ENCODE peak calls at places on chromosomes 16 and 17, in four cellular contexts. J is activated CD8-positive, alpha-beta memory T cell treated with anti-CD3 and anti-CD28 coated beads for 4 hours; Y is HFFc6; Q is T-helper 1 cell. P is an unnamed sample.

GRCh38 chr17:59707971-59708425 is 544 bp downstream of the VMP1 start:
- DNase-seq in J (no peak), Y (no peak), Q (no peak), P (no peak)

GRCh38 chr16:2842340-2843000 is 12.4 kb downstream of the ZG16B start:
- DNase-seq in J (peak; percentile 51), Y (no peak), Q (peak; percentile 47), P (peak; percentile 46)

GRCh38 chr17:55704412-55704811 is 18.3 kb downstream of the TMEM100 start:
- DNase-seq in J (no peak), Y (no peak), Q (no peak), P (no peak)

GRCh38 chr17:4935650-4936049 is 3.6 kb downstream of the GP1BA start:
- DNase-seq in J (no peak), Y (no peak), Q (no peak), P (no peak)

GRCh38 chr16:14309906-14310305 is 238.8 kb downstream of the MRTFB start:
- DNase-seq in J (no peak), Y (peak; percentile 92), Q (no peak), P (no peak)

GRCh38 chr17:39863244-39863917 is 731 bp downstream of the IKZF3 start:
- DNase-seq in J (no peak), Y (no peak), Q (no peak), P (no peak)

GRCh38 chr17:39598047-39598481 is 9.7 kb downstream of the NEUROD2 start:
- DNase-seq in J (no peak), Y (no peak), Q (no peak), P (no peak)

GRCh38 chr16:12547608-12547922 is 256.1 kb downstream of the CPPED1 start:
- DNase-seq in J (no peak), Y (no peak), Q (no peak), P (no peak)

GRCh38 chr17:1413281-1413791 is 13.3 kb upstream of the YWHAE start:
- DNase-seq in J (no peak), Y (peak; percentile 84), Q (no peak), P (no peak)

GRCh38 chr16:48117217-48118105 is 38.3 kb downstream of the ABCC12 start:
- DNase-seq in J (peak; percentile 10), Y (no peak), Q (peak; percentile 48), P (peak; percentile 13)

GRCh38 chr17:68701046-68701445 is 99.9 kb upstream of the FAM20A start:
- DNase-seq in J (no peak), Y (no peak), Q (no peak), P (no peak)

GRCh38 chr17:2394775-2395191 is 6.1 kb downstream of the MNT start:
- DNase-seq in J (no peak), Y (no peak), Q (no peak), P (no peak)

GRCh38 chr16:74322301-74322710 is 25.7 kb downstream of the PSMD7 start:
- DNase-seq in J (no peak), Y (no peak), Q (no peak), P (no peak)